ENCODE peak calls at places on chromosomes 3 and 15, in four cellular contexts. J is fibroblast of mammary gland, A is GM12864, C is endodermal cell. Q is an unnamed sample.

GRCh38 chr3:103613738-103614137 is 1178.9 kb downstream of the ZPLD1 start:
- DNase-seq in C (no peak), A (no peak), J (no peak), Q (no peak)

GRCh38 chr15:56929389-56929788 is 10.9 kb downstream of the TCF12 start:
- DNase-seq in C (no peak), A (no peak), J (peak; percentile 74), Q (no peak)

GRCh38 chr3:195103623-195104022 is 167.3 kb downstream of the XXYLT1 start:
- DNase-seq in J (peak; percentile 38), A (no peak), C (no peak), Q (no peak)

GRCh38 chr15:74653426-74654082 is 37.9 kb downstream of the CLK3 start:
- DNase-seq in C (no peak), J (peak; percentile 86), A (no peak), Q (no peak)

GRCh38 chr3:132606085-132606484 is 9.0 kb downstream of the ACKR4 start:
- DNase-seq in J (peak; percentile 62), A (no peak), C (no peak), Q (no peak)

GRCh38 chr3:169356284-169356955 is 307.1 kb downstream of the MECOM start:
- DNase-seq in C (no peak), A (no peak), J (no peak), Q (no peak)

GRCh38 chr3:55621648-55622047 is 134.5 kb upstream of the WNT5A start:
- DNase-seq in J (no peak), C (no peak), A (no peak), Q (no peak)

GRCh38 chr3:37991109-37991508 is 523 bp downstream of the VILL start:
- DNase-seq in J (no peak), C (no peak), A (no peak), Q (no peak)

GRCh38 chr3:106728315-106728821 is 648.9 kb upstream of the CCDC54 start:
- DNase-seq in J (peak; percentile 97), A (no peak), C (no peak), Q (no peak)

GRCh38 chr3:63753567-63753966 is 65.5 kb upstream of the C3orf49 start:
- DNase-seq in C (no peak), A (no peak), J (peak; percentile 44), Q (no peak)

GRCh38 chr15:98881526-98882517 is 125.8 kb downstream of the PGPEP1L start:
- DNase-seq in C (no peak), J (peak; percentile 85), A (no peak), Q (no peak)

GRCh38 chr3:194623449-194624290 is 9.5 kb downstream of the TMEM44 start:
- DNase-seq in J (no peak), C (peak; percentile 72), A (no peak), Q (no peak)

GRCh38 chr3:128727059-128727458 is 1.1 kb downstream of the RAB7A start:
- DNase-seq in A (no peak), J (no peak), C (no peak), Q (no peak)

GRCh38 chr15:72339777-72340177 is 19.8 kb upstream of the CELF6 start:
- DNase-seq in C (no peak), J (peak; percentile 97), A (no peak), Q (no peak)

GRCh38 chr15:67840747-67841634 is 1.1 kb upstream of the RNU6-1 start:
- DNase-seq in C (peak; percentile 63), A (no peak), J (peak; percentile 54), Q (no peak)

GRCh38 chr3:102599819-102600576 is 165.2 kb downstream of the ZPLD1 start:
- DNase-seq in C (no peak), J (no peak), A (no peak), Q (no peak)

GRCh38 chr15:72155021-72155621 is 36.9 kb downstream of the SENP8 start:
- DNase-seq in J (peak; percentile 8), A (no peak), C (peak; percentile 54), Q (no peak)

GRCh38 chr3:184314700-184315505 is 497 bp downstream of the EIF4G1 start:
- DNase-seq in J (peak; percentile 75), A (no peak), C (peak; percentile 78), Q (peak; percentile 74)

GRCh38 chr3:60010778-60011177 is 961.0 kb upstream of the CFAP20DC start:
- DNase-seq in A (peak; percentile 82), J (no peak), C (no peak), Q (peak; percentile 44)

GRCh38 chr3:194720048-194720447 is 34.4 kb downstream of the FAM43A start:
- DNase-seq in J (no peak), C (no peak), A (no peak), Q (no peak)

GRCh38 chr15:100032358-100033080 is 299.3 kb upstream of the LYSMD4 start:
- DNase-seq in J (no peak), C (peak; percentile 7), A (no peak), Q (no peak)

GRCh38 chr3:632571-633170 is 436.1 kb downstream of the CHL1 start:
- DNase-seq in A (peak; percentile 37), C (peak; percentile 91), J (peak; percentile 58), Q (no peak)

GRCh38 chr3:110318108-110318507 is 753.5 kb upstream of the NECTIN3 start:
- DNase-seq in A (no peak), J (peak; percentile 61), C (no peak), Q (no peak)

GRCh38 chr3:53009826-53010539 is 35.9 kb downstream of the SFMBT1 start:
- DNase-seq in C (no peak), A (no peak), J (no peak), Q (no peak)

GRCh38 chr3:141646760-141647561 is 91.1 kb upstream of the RNF7 start:
- DNase-seq in C (peak; percentile 79), A (no peak), J (peak; percentile 62), Q (no peak)

GRCh38 chr3:113839551-113839950 is 963 bp downstream of the GRAMD1C start:
- DNase-seq in J (no peak), A (no peak), C (no peak), Q (no peak)

GRCh38 chr3:46642971-46643370 is 30.6 kb downstream of the FAM240A start:
- DNase-seq in C (no peak), J (no peak), A (no peak), Q (no peak)

GRCh38 chr15:60649845-60650548 is 171.1 kb upstream of the ICE2 start:
- DNase-seq in J (peak; percentile 30), C (peak; percentile 76), A (peak; percentile 42), Q (no peak)

GRCh38 chr15:90868261-90868689 is at the start of gene FURIN:
- DNase-seq in J (no peak), A (no peak), C (no peak), Q (no peak)

GRCh38 chr15:91384189-91384720 is 284.2 kb downstream of the SV2B start:
- DNase-seq in C (no peak), J (no peak), A (no peak), Q (no peak)

GRCh38 chr3:161781381-161781780 is 284.8 kb downstream of the OTOL1 start:
- DNase-seq in A (no peak), J (no peak), C (no peak), Q (no peak)

GRCh38 chr3:66372681-66373350 is 128.0 kb downstream of the LRIG1 start:
- DNase-seq in A (no peak), J (no peak), C (peak; percentile 91), Q (peak; percentile 46)

GRCh38 chr3:14866627-14867026 is 47.9 kb downstream of the FGD5 start:
- DNase-seq in J (no peak), A (no peak), C (no peak), Q (no peak)

GRCh38 chr3:128863560-128863959 is 15.9 kb upstream of the ACAD9 start:
- DNase-seq in A (no peak), C (no peak), J (no peak), Q (no peak)

DNA sequence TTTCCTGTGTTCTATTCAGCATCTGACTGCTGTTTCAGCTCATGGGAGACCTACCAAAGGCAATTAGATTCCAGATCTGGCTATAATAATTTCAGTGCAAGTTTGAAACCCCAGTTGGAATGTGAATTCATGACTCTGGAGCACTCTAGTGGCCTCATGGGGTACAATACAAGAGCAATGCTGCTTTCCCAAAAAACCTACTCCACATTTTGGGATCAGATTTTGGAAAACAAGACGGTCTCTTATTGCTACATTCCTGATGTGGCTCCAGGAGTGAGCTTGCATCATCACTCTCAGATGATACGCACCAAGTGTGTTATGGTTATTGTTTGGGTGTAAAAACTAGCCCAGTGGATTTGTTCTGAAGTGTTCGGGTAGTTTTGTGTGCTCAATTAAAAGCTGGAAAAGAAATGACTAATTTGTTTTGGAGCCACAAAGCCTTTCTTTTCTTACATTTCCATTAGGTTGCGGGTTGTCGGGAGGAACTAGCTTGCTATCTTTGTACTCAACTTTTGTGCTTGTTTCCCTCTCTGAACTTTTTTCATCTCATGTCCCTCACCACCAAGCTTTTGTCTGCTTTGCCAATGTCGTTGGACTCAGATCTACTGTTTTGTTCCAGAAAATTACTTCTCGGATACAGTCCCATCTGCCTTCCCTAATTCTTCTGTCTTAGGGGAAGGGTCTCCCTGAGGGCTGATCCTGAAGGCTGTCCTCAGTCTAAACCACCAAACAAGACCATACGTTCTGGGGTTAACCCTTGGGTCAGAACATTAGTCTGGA is 272.1 kb downstream of the BBX start:
- DNase-seq in C (no peak), J (peak; percentile 58), A (no peak), Q (no peak)
- TF ChIP-seq CTCF in C (peak; percentile 59), J (peak; percentile 48), A (peak; percentile 17), Q (no peak)

DNA sequence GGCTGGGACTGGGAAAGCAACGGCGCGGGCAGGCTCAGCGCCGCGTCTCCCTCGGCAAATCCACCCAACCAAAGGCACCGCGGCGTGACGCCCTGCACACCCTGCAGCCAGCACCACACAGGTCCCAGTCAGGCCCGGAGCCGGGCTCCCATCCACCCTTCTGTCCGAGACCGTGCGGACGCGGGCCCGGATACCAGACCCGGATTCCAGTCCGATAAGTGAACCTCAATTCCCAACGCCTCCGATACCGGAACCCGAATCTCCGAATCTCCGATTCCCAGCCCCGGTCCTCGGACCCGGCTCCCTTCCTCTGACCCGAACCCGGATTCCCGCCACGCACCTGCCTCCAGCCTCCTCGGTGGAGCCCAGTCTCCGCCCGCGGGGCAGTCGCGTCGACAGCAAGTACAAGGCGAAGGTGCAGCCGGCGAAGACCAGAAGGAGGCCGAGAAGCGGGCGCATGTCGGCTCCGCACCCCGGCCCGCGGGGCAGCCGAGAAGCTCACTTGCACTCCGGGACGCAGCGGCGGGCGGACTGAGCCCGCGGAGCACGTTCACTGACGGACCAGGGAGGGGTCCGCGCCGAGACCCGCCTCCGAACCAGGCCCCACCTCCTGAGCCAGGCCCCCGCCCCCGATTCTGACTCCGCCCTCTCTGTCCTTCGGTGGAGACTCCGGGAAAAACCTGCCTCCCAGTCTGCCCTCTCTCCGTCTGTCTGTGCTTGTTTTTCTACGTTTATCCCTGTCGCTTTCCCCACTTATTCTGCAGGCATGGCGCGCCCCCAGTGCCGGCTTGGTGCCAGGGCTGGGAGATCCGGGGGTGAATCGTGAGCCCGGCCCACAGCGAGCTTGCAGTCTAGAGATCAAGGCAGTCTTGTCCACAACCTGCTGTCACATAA is at the start of gene TMEM41A:
- DNase-seq in J (peak; percentile 84), C (peak; percentile 98), A (peak; percentile 61), Q (peak; percentile 86)
- TF ChIP-seq CTCF in J (no peak), C (peak; percentile 26), A (no peak), Q (no peak)

GRCh38 chr15:80695911-80696651 is 971 bp downstream of the ABHD17C start:
- DNase-seq in C (peak; percentile 64), J (peak; percentile 17), A (no peak), Q (no peak)
- TF ChIP-seq CTCF in C (peak; percentile 60), J (peak; percentile 9), A (peak; percentile 25), Q (peak; percentile 10)

GRCh38 chr3:44624696-44625528 is at the start of gene ZNF197:
- DNase-seq in C (peak; percentile 96), J (peak; percentile 89), A (peak; percentile 41), Q (peak; percentile 37)
- TF ChIP-seq CTCF in C (peak; percentile 44), J (no peak), A (no peak), Q (no peak)

GRCh38 chr3:48898383-48899234 is at the start of gene SLC25A20:
- DNase-seq in J (peak; percentile 80), C (peak; percentile 98), A (peak; percentile 67), Q (peak; percentile 85)
- TF ChIP-seq CTCF in J (no peak), C (no peak), A (no peak), Q (no peak)

Q was measured in natural killer cell.